ENCODE peak calls at places on chromosomes 13 and 19, in ten cellular contexts. G, A, P, X, D, L, T, B, F and J are unnamed samples.

GRCh38 chr13:50678464-50679162 is 164.9 kb downstream of the DLEU7 start:
- ATAC-seq in D (no peak), F (no peak), A (no peak), L (no peak), T (no peak), G (no peak), B (no peak), P (no peak), X (no peak), J (no peak)

GRCh38 chr13:113741101-113741731 is 17.8 kb upstream of the TMEM255B start:
- ATAC-seq in D (no peak), L (no peak), G (no peak), B (no peak), T (no peak), F (peak; percentile 63), A (no peak), P (no peak), X (peak; percentile 14), J (no peak)

GRCh38 chr13:44120814-44121505 is 241.3 kb downstream of the LACC1 start:
- ATAC-seq in G (no peak), F (no peak), P (no peak), X (no peak), L (no peak), D (no peak), A (no peak), B (no peak), T (no peak), J (no peak)

GRCh38 chr19:38162632-38163031 is 61.4 kb downstream of the DPF1 start:
- ATAC-seq in G (no peak), B (no peak), D (no peak), A (no peak), L (no peak), X (no peak), F (no peak), T (no peak), P (no peak), J (no peak)

GRCh38 chr13:109211616-109212015 is 574.8 kb downstream of the IRS2 start:
- ATAC-seq in A (no peak), L (no peak), F (no peak), X (no peak), G (no peak), B (no peak), T (no peak), P (no peak), D (no peak), J (no peak)

GRCh38 chr13:27622881-27623280 is 1.2 kb downstream of the POLR1D start:
- ATAC-seq in F (no peak), D (no peak), L (no peak), P (no peak), B (no peak), T (no peak), A (no peak), G (no peak), X (no peak), J (no peak)

GRCh38 chr13:34894756-34895155 is 47.3 kb upstream of the NBEA start:
- ATAC-seq in F (no peak), L (no peak), P (no peak), T (no peak), D (no peak), A (no peak), X (no peak), B (no peak), G (no peak), J (no peak)

GRCh38 chr19:13095393-13095784 is 7.3 kb downstream of the LYL1 start:
- ATAC-seq in T (no peak), G (no peak), D (no peak), A (no peak), F (no peak), L (peak; percentile 19), B (no peak), P (no peak), X (no peak), J (no peak)

GRCh38 chr19:17576758-17577532 is 21.5 kb downstream of the COLGALT1 start:
- ATAC-seq in B (peak; percentile 45), P (peak; percentile 30), D (peak; percentile 9), A (no peak), G (peak; percentile 89), L (peak; percentile 56), F (no peak), T (no peak), X (no peak), J (peak; percentile 52)

GRCh38 chr19:43798546-43799409 is 3.5 kb downstream of the LYPD5 start:
- ATAC-seq in D (peak; percentile 50), A (peak; percentile 41), X (peak; percentile 94), L (peak; percentile 83), T (peak; percentile 36), G (peak; percentile 87), B (peak; percentile 92), P (peak; percentile 91), F (peak; percentile 96), J (peak; percentile 71)

GRCh38 chr19:10553943-10554381 is 10.3 kb downstream of the ATG4D start:
- ATAC-seq in D (no peak), T (peak; percentile 20), L (peak; percentile 83), P (no peak), A (no peak), B (peak; percentile 80), X (peak; percentile 88), G (peak; percentile 48), F (peak; percentile 90), J (no peak)

GRCh38 chr19:35299523-35300339 is 7.8 kb downstream of the MAG start:
- ATAC-seq in F (no peak), X (no peak), L (no peak), A (no peak), D (no peak), T (peak; percentile 33), P (no peak), G (peak; percentile 66), B (no peak), J (no peak)

GRCh38 chr13:40170982-40171381 is 495.5 kb downstream of the FOXO1 start:
- ATAC-seq in L (peak; percentile 87), D (peak; percentile 87), P (no peak), F (no peak), A (peak; percentile 77), T (no peak), G (no peak), B (peak; percentile 97), X (no peak), J (no peak)

GRCh38 chr19:2795827-2796658 is 10.7 kb downstream of the THOP1 start:
- ATAC-seq in T (peak; percentile 16), F (no peak), L (no peak), A (no peak), B (no peak), G (peak; percentile 8), P (no peak), X (no peak), D (no peak), J (no peak)

GRCh38 chr19:41883463-41883820 is 458 bp downstream of the ARHGEF1 start:
- ATAC-seq in G (no peak), A (peak; percentile 0), L (peak; percentile 5), P (no peak), X (no peak), T (no peak), B (no peak), D (no peak), F (no peak), J (no peak)

GRCh38 chr13:30803791-30804190 is 68.4 kb downstream of the ALOX5AP start:
- ATAC-seq in L (no peak), A (no peak), B (no peak), X (no peak), F (no peak), P (no peak), G (no peak), T (peak; percentile 37), D (no peak), J (no peak)

GRCh38 chr19:18399008-18399407 is 1.6 kb upstream of the LRRC25 start:
- ATAC-seq in F (no peak), B (no peak), A (no peak), L (no peak), T (peak; percentile 70), X (no peak), G (peak; percentile 42), P (peak; percentile 77), D (peak; percentile 49), J (no peak)

GRCh38 chr19:39539165-39539518 is 819 bp downstream of the EID2 start:
- ATAC-seq in A (no peak), T (no peak), G (no peak), F (peak; percentile 2), B (peak; percentile 34), X (no peak), D (no peak), P (no peak), L (peak; percentile 10), J (peak; percentile 11)

GRCh38 chr13:44812818-44813217 is 176.5 kb downstream of the NUFIP1 start:
- ATAC-seq in T (no peak), B (no peak), P (peak; percentile 14), D (no peak), A (no peak), X (no peak), L (no peak), G (no peak), F (no peak), J (no peak)

GRCh38 chr19:23305555-23305954 is 55.4 kb upstream of the ZNF724 start:
- ATAC-seq in L (no peak), X (no peak), T (peak; percentile 85), A (no peak), D (no peak), F (no peak), P (no peak), G (no peak), B (no peak), J (no peak)

GRCh38 chr19:42280761-42281174 is 11.7 kb downstream of the CIC start:
- ATAC-seq in B (no peak), X (no peak), F (peak; percentile 3), P (peak; percentile 2), D (peak; percentile 32), G (no peak), L (peak; percentile 5), T (no peak), A (peak; percentile 29), J (peak; percentile 13)

GRCh38 chr13:81017525-81018152 is 676.7 kb upstream of the SPRY2 start:
- ATAC-seq in T (peak; percentile 76), F (no peak), P (peak; percentile 84), B (no peak), D (no peak), G (no peak), A (peak; percentile 67), X (no peak), L (peak; percentile 55), J (peak; percentile 85)

GRCh38 chr19:48381178-48381950 is 10.0 kb downstream of the KDELR1 start:
- ATAC-seq in L (no peak), P (no peak), A (no peak), F (no peak), T (no peak), G (no peak), B (no peak), X (no peak), D (no peak), J (no peak)

GRCh38 chr19:19502281-19502680 is 13.1 kb downstream of the TSSK6 start:
- ATAC-seq in L (no peak), F (no peak), B (no peak), G (no peak), P (no peak), A (no peak), D (no peak), X (no peak), T (no peak), J (no peak)

GRCh38 chr13:26307701-26308100 is 53.8 kb downstream of the CDK8 start:
- ATAC-seq in A (no peak), D (no peak), B (no peak), L (no peak), T (no peak), X (no peak), P (no peak), G (no peak), F (no peak), J (no peak)

GRCh38 chr19:17097593-17098126 is 22.1 kb downstream of the MYO9B start:
- ATAC-seq in L (no peak), P (peak; percentile 24), A (peak; percentile 45), D (peak; percentile 47), B (no peak), T (peak; percentile 96), F (no peak), X (no peak), G (peak; percentile 50), J (no peak)

GRCh38 chr13:52141299-52141698 is 12.4 kb upstream of the NEK5 start:
- ATAC-seq in T (peak; percentile 77), F (no peak), D (no peak), P (no peak), X (no peak), B (no peak), A (no peak), L (no peak), G (no peak), J (no peak)

GRCh38 chr13:80363890-80364503 is 23.1 kb upstream of the SPRY2 start:
- ATAC-seq in A (peak; percentile 36), X (no peak), G (no peak), L (no peak), P (peak; percentile 63), T (peak; percentile 76), B (no peak), D (no peak), F (no peak), J (peak; percentile 46)